ENCODE peak calls at places on chromosomes 12 and 14, in four cellular contexts. O, M, U and T are unnamed samples. For H3K4me1 and H3K9me3, the result is how much of the 10 kb centered on the place peaks cover.

GRCh38 chr12:3529281-3529680 is 38.3 kb downstream of the PRMT8 start:
- DNase-seq in U (no peak), O (no peak), M (no peak), T (no peak)

GRCh38 chr12:19998968-19999792 is 369.2 kb upstream of the PDE3A start:
- DNase-seq in U (no peak), O (no peak), M (no peak), T (no peak)

GRCh38 chr14:30077946-30078345 is 150.3 kb upstream of the PRKD1 start:
- DNase-seq in O (no peak), M (no peak), U (no peak), T (no peak)

GRCh38 chr14:29042546-29042945 is 276.0 kb downstream of the FOXG1 start:
- DNase-seq in O (no peak), M (no peak), U (no peak), T (no peak)

GRCh38 chr12:113154351-113154973 is 4.9 kb downstream of the CFAP73 start:
- DNase-seq in M (peak), U (no peak), O (no peak), T (peak)

GRCh38 chr12:53966385-53967133 is 6.4 kb upstream of the HOXC11 start:
- DNase-seq in O (no peak), U (no peak), M (no peak), T (no peak)

GRCh38 chr14:103296987-103297386 is 37.0 kb upstream of the EIF5 start:
- DNase-seq in O (no peak), M (no peak), U (no peak), T (no peak)

GRCh38 chr12:114238808-114239207 is 167.1 kb downstream of the TBX5 start:
- DNase-seq in U (no peak), O (no peak), M (no peak), T (no peak)

GRCh38 chr14:66600416-66600815 is 92.5 kb downstream of the GPHN start:
- DNase-seq in U (no peak), O (no peak), M (no peak), T (no peak)

GRCh38 chr12:9776795-9777194 is 16.1 kb upstream of the CD69 start:
- DNase-seq in O (no peak), M (no peak), U (no peak), T (no peak)

GRCh38 chr14:50362791-50363733 is 33.6 kb downstream of the CDKL1 start:
- DNase-seq in M (no peak), U (no peak), O (no peak), T (peak)

GRCh38 chr14:51430079-51430478 is 190.0 kb downstream of the TMX1 start:
- DNase-seq in M (no peak), U (no peak), O (no peak), T (no peak)

GRCh38 chr14:79578470-79578869 is 632.8 kb downstream of the DIO2 start:
- DNase-seq in O (no peak), U (no peak), M (peak), T (no peak)

GRCh38 chr12:110501378-110501721 is 561 bp downstream of the VPS29 start:
- DNase-seq in O (peak), U (no peak), M (peak), T (no peak)

GRCh38 chr12:58104443-58104842 is 163.1 kb downstream of the ATP23 start:
- DNase-seq in M (no peak), O (no peak), U (no peak), T (no peak)

GRCh38 chr12:111685322-111685810 is 390 bp downstream of the BRAP start:
- DNase-seq in O (peak), M (no peak), U (no peak), T (peak)

GRCh38 chr12:69966409-69966808 is 141.4 kb downstream of the MYRFL start:
- DNase-seq in M (peak), U (no peak), O (no peak), T (no peak)

GRCh38 chr12:2877959-2878732 is 1.1 kb downstream of the RHNO1 start:
- DNase-seq in M (peak), O (no peak), U (no peak), T (no peak)

DNA sequence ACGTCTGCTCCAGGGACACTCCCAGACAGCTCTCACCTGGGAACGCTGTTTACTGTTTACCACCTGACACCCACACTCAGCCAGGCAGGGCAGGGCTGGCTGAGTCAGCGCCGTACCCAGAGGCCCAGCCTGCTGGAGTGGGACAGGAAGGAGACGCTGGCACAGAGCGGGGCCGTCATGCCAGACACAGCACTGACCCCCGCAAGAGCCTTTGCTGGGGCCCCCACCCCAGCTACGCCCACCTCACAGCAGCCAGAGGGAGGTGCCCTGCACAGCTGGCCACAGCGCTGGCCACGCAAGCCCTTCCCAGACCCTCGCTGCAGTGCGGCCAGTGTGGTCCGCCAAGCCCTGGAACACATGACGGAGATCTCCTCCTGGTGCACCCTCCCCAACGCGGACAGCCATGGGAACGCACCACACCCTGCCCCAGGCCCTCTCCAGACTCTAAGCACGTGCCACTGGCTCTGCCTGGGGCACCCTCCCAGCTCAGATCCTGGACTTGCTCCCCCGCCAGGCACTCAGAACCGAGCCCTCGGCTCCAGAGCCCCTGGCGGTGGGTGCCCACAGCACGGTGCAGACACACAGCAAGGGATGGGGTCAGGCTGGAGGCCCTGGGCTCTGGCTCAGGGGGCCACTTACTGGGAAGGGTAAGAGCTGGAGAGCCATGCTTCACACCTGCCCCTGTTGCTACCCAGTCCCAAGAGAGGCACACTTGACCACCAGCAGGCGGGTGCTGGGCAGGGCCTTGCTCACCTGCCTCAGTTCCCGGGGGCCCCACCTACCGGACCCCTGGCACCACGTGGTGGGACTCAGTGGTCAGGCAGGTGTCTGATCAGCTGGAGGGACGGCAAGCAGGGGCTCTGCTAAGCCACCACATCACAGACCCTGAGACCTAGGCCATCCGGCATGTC is 5.6 kb downstream of the AHNAK2 start:
- DNase-seq in M (no peak), O (peak), U (peak), T (peak)
- H3K27ac ChIP-seq in M (no peak), O (peak), U (peak), T (no peak)

GRCh38 chr14:61472801-61473376 is 151.5 kb downstream of the PRKCH start:
- DNase-seq in M (no peak), U (no peak), O (no peak), T (peak)
- H3K4me1 ChIP-seq in M (under half), U (half or more), O (under half), T (half or more)

DNA sequence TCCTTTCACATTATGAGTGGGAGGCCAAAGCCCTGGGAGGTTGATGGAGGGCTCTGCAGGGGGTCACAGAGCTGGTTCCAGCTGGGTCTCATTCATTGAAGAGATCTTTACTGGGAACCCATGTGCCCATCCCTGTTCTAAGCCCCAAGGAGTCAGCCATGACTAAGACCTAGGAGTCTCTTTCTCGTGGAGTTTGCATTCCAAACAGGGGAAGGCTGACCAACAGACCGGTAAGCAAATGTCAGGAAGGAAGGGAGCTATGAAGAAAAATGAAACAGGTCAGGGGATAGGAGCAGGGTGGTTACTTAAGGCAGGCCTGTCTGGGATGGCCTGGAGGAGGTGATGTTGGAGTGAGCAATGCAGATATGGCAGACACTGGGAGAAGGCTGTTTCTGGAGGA is 31.5 kb downstream of the SYNDIG1L start:
- DNase-seq in M (no peak), O (no peak), U (no peak), T (no peak)
- H3K9me3 ChIP-seq in M (under half), O (under half), U (under half), T (under half)

DNA sequence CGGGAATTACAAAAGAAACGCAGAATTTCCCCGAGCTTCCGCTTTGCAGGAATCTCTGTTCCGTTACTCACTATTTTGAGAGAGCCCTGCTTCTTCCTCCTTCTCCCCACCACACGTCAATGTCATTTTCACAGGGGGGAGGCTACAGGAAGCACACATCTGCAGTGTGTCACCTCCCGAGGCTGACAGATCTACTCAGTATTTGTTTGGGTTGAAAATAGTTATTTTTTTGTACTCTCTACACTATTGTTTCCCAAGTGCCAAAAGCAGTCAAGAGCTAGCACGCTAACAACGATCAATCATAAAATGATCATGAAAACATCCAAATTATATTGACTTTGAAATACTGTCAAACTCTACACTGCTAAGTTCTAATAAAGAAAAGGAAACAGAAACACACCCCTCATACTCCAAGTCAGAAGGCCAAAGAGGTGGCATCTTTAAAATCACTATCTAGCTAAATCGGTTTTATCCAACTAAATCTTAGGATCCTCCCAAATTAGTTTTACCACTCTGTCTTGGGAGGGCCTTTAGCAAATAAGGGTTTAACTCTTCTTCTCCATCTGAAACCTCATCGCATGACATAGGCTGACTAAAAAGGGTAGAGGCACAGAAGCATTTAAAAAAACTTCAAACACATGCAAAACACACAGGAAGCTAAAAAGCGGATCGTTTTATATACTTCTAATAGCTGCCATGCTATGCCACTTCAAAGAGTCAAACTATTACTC is 51.8 kb downstream of the FOXN3 start:
- DNase-seq in U (no peak), O (peak), M (peak), T (peak)
- H3K27ac ChIP-seq in U (no peak), O (peak), M (peak), T (peak)

GRCh38 chr14:76314521-76314951 is 61.4 kb upstream of the ESRRB start:
- DNase-seq in O (no peak), M (peak), U (peak), T (no peak)
- H3K4me1 ChIP-seq in O (under half), M (under half), U (under half), T (under half)